ENCODE peak calls at places on chromosomes 5 and 9, in four cellular contexts. V is HFF-Myc, O is GM20000, X is BE2C. U is an unnamed sample.

GRCh38 chr5:176588297-176588696 is 21.7 kb downstream of the GPRIN1 start:
- DNase-seq in O (no peak), X (no peak), V (no peak), U (no peak)

GRCh38 chr5:143536364-143536763 is 132.9 kb upstream of the NR3C1 start:
- DNase-seq in V (peak), X (no peak), O (no peak), U (peak)

GRCh38 chr9:125376261-125377226 is 114.9 kb downstream of the GAPVD1 start:
- DNase-seq in V (no peak), O (no peak), X (no peak), U (no peak)

GRCh38 chr5:132766806-132767055 is 10.3 kb downstream of the SEPTIN8 start:
- DNase-seq in X (no peak), O (no peak), V (no peak), U (no peak)

GRCh38 chr9:99375481-99375880 is 153.4 kb downstream of the SEC61B start:
- DNase-seq in X (no peak), O (no peak), V (no peak), U (no peak)

GRCh38 chr5:44532981-44533380 is 143.8 kb upstream of the FGF10 start:
- DNase-seq in X (no peak), V (no peak), O (no peak), U (no peak)

GRCh38 chr9:96122756-96123155 is 179.2 kb downstream of the HSD17B3 start:
- DNase-seq in O (no peak), X (no peak), V (no peak), U (no peak)

GRCh38 chr5:32201140-32201539 is 27.0 kb upstream of the GOLPH3 start:
- DNase-seq in X (no peak), V (no peak), O (no peak), U (no peak)

GRCh38 chr5:39373797-39374196 is 9.5 kb upstream of the C9 start:
- DNase-seq in X (no peak), O (no peak), V (no peak), U (no peak)

GRCh38 chr9:108662935-108663334 is 192.9 kb downstream of the ACTL7B start:
- DNase-seq in X (no peak), V (no peak), O (no peak), U (no peak)

GRCh38 chr5:178796165-178796945 is 63.4 kb upstream of the ZNF354B start:
- DNase-seq in O (no peak), X (no peak), V (no peak), U (no peak)

GRCh38 chr9:76415731-76416130 is 21.5 kb upstream of the RFK start:
- DNase-seq in O (no peak), V (no peak), X (no peak), U (peak)

GRCh38 chr5:7815757-7816534 is 35.0 kb downstream of the CFAP90 start:
- DNase-seq in O (peak), V (peak), X (peak), U (peak)

GRCh38 chr5:17282283-17283120 is 65.1 kb downstream of the BASP1 start:
- DNase-seq in X (no peak), O (peak), V (no peak), U (no peak)

GRCh38 chr9:105328872-105329728 is 84.6 kb downstream of the SLC44A1 start:
- DNase-seq in O (no peak), V (no peak), X (no peak), U (no peak)
- TF ChIP-seq CTCF in O (no peak), V (no peak), X (no peak), U (no peak)

DNA sequence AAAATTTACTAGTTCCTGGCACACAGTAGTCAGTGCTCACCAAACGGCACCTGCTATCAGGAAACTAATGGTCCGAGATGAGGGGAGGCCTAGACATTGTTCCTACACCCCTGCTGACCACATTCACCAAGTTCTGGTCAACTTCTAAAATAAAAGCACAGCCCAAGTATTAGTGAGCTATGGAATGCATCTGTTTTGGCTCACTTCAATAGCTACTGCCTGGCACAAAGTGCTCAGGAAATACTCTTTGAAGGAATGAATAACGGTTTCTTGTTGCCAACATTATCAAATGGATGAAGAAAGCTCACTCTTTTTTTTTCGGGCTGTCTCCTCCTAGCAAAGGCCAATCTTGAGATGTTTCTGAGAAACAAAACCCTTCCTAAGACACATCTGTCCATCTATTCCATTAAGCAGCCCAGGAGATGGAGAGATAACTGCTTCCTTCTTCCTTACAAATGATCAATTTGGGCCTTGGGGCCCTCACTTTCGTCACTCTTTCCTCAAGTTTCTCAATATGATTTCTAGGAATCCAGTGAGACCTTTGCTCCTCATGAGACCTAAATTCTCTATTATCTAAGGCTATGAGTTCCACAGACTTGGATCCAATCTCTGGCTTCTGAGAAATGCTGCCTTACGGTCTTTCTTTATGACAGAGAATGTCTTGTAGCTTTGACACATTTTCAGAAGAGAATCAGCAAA is 98.1 kb downstream of the DPYSL3 start:
- DNase-seq in O (no peak), X (no peak), V (no peak), U (no peak)
- TF ChIP-seq CTCF in O (no peak), X (no peak), V (no peak), U (no peak)

GRCh38 chr5:172939045-172939444 is 20.2 kb upstream of the RPL26L1 start:
- DNase-seq in X (peak), V (no peak), O (no peak), U (no peak)
- TF ChIP-seq CTCF in X (peak), V (peak), O (no peak), U (peak)

GRCh38 chr5:43073597-43074546 is 33.8 kb upstream of the ANXA2R start:
- DNase-seq in X (peak), V (no peak), O (peak), U (no peak)
- TF ChIP-seq CTCF in X (peak), V (peak), O (peak), U (peak)

U was measured in AG09319.